ENCODE peak calls at places on chromosomes 12 and 14, in nine cellular contexts. T is tibial nerve; L is mammary epithelial cell; S is small intestine; P is sigmoid colon; C is lower lobe of right lung; N is ovary; V is naive thymus-derived CD4-positive, alpha-beta T cell; D is breast epithelium. J is an unnamed sample. For H3K4me1, the result is how much of the 10 kb centered on the place peaks cover.

GRCh38 chr14:77988966-77989365 is 181.2 kb upstream of the NRXN3 start:
- DNase-seq in D (no peak), T (peak), V (no peak), N (no peak), P (no peak), C (no peak), L (peak), S (no peak), J (no peak)

GRCh38 chr14:67584931-67585330 is 15.1 kb downstream of the PIGH start:
- DNase-seq in S (no peak), L (no peak), T (no peak), C (no peak), P (no peak), V (no peak), D (no peak), N (no peak), J (no peak)

GRCh38 chr14:61145258-61145902 is 135.8 kb downstream of the TMEM30B start:
- DNase-seq in P (no peak), V (no peak), T (peak), D (no peak), C (no peak), N (no peak), S (no peak), L (peak), J (no peak)

GRCh38 chr12:39613525-39613924 is 6.1 kb downstream of the ABCD2 start:
- DNase-seq in N (no peak), S (no peak), D (no peak), P (no peak), L (no peak), V (no peak), C (no peak), T (no peak), J (no peak)

GRCh38 chr12:106226884-106227640 is 20.8 kb downstream of the CKAP4 start:
- DNase-seq in C (no peak), P (no peak), L (peak), D (no peak), T (peak), V (no peak), N (no peak), S (peak), J (peak)

GRCh38 chr12:111673503-111673902 is 12.3 kb downstream of the BRAP start:
- DNase-seq in C (no peak), S (no peak), T (no peak), V (no peak), N (no peak), D (no peak), P (no peak), L (no peak), J (peak)

GRCh38 chr12:112018571-112019237 is 5.5 kb downstream of the ERP29 start:
- DNase-seq in D (no peak), C (no peak), V (no peak), T (no peak), S (no peak), P (no peak), N (no peak), L (peak), J (no peak)

GRCh38 chr12:90989617-90990232 is 15.0 kb downstream of the EPYC start:
- DNase-seq in V (no peak), T (no peak), D (no peak), N (no peak), P (no peak), C (no peak), S (no peak), L (no peak), J (no peak)

GRCh38 chr12:107912421-107913004 is 138.0 kb downstream of the ASCL4 start:
- DNase-seq in N (no peak), P (peak), C (peak), S (peak), T (peak), V (peak), D (peak), L (peak), J (peak)

GRCh38 chr12:127628655-127629054 is 638.3 kb upstream of the TMEM132C start:
- DNase-seq in T (no peak), S (no peak), C (no peak), P (no peak), L (no peak), D (no peak), N (no peak), V (no peak), J (no peak)

GRCh38 chr12:112941528-112942335 is 3.5 kb downstream of the OAS3 start:
- DNase-seq in P (no peak), C (no peak), T (no peak), V (no peak), N (no peak), D (no peak), L (no peak), S (no peak), J (no peak)

GRCh38 chr12:45583011-45583657 is 146.4 kb upstream of the ARID2 start:
- DNase-seq in D (no peak), P (no peak), T (no peak), N (no peak), L (no peak), S (peak), C (no peak), V (no peak), J (no peak)

GRCh38 chr12:92539966-92540791 is 162.6 kb upstream of the PLEKHG7 start:
- DNase-seq in P (peak), V (no peak), L (no peak), D (no peak), S (no peak), T (no peak), N (no peak), C (no peak), J (no peak)

GRCh38 chr12:23099104-23099503 is 474.1 kb downstream of the ETNK1 start:
- DNase-seq in T (no peak), P (no peak), V (no peak), L (no peak), D (no peak), N (no peak), C (no peak), S (no peak), J (no peak)

GRCh38 chr12:90959538-90960139 is 4.7 kb upstream of the CCER1 start:
- DNase-seq in L (peak), V (no peak), D (no peak), S (peak), P (no peak), C (no peak), T (peak), N (no peak), J (peak)

GRCh38 chr14:102909462-102909861 is 13.0 kb upstream of the AMN start:
- DNase-seq in S (no peak), L (no peak), P (no peak), C (no peak), T (no peak), D (no peak), V (no peak), N (no peak), J (no peak)

GRCh38 chr14:90483551-90483950 is 86.7 kb downstream of the CALM1 start:
- DNase-seq in L (no peak), N (no peak), S (peak), D (no peak), C (no peak), V (no peak), T (no peak), P (no peak), J (no peak)

GRCh38 chr12:98373019-98373554 is 142.3 kb upstream of the TMPO start:
- DNase-seq in L (peak), D (no peak), N (no peak), T (no peak), V (no peak), C (no peak), P (no peak), S (peak), J (peak)

GRCh38 chr12:7870335-7870734 is 2.4 kb downstream of the SLC2A14 start:
- DNase-seq in L (no peak), C (no peak), S (no peak), T (no peak), V (no peak), D (no peak), N (no peak), P (no peak), J (no peak)

GRCh38 chr12:93299262-93299846 is 78.4 kb upstream of the NUDT4 start:
- DNase-seq in D (no peak), T (no peak), C (no peak), N (no peak), S (no peak), L (no peak), P (no peak), V (no peak), J (no peak)

GRCh38 chr14:93688239-93688666 is 100.0 kb downstream of the PRIMA1 start:
- DNase-seq in T (no peak), P (no peak), S (no peak), D (no peak), L (no peak), N (no peak), C (no peak), V (no peak), J (no peak)

GRCh38 chr12:43370299-43370698 is 181.7 kb downstream of the ADAMTS20 start:
- DNase-seq in D (no peak), C (no peak), L (peak), P (no peak), V (no peak), T (no peak), S (no peak), N (no peak), J (no peak)

GRCh38 chr14:91115986-91116385 is 2.1 kb downstream of the DGLUCY start:
- DNase-seq in D (no peak), V (no peak), S (no peak), P (no peak), N (no peak), L (no peak), C (no peak), T (no peak), J (no peak)

GRCh38 chr12:45273717-45274271 is 57.9 kb downstream of the ANO6 start:
- DNase-seq in S (peak), L (peak), P (no peak), C (no peak), T (peak), V (no peak), D (no peak), N (no peak), J (no peak)

GRCh38 chr14:28609228-28609828 is 157.3 kb upstream of the FOXG1 start:
- DNase-seq in L (peak), T (peak), P (no peak), N (no peak), D (peak), V (no peak), S (peak), C (peak), J (peak)

GRCh38 chr12:120238224-120238616 is 27.3 kb downstream of the PXN start:
- DNase-seq in S (no peak), V (no peak), D (no peak), L (no peak), C (no peak), T (no peak), N (no peak), P (peak), J (no peak)

GRCh38 chr12:120240495-120240833 is 25.1 kb downstream of the PXN start:
- DNase-seq in V (no peak), N (no peak), S (no peak), P (no peak), D (no peak), L (no peak), T (no peak), C (no peak), J (no peak)

GRCh38 chr12:120241561-120242274 is 23.8 kb downstream of the PXN start:
- DNase-seq in C (no peak), S (no peak), V (no peak), L (peak), D (no peak), T (no peak), N (no peak), P (no peak), J (no peak)

GRCh38 chr12:120239776-120240494 is 25.6 kb downstream of the PXN start:
- DNase-seq in S (peak), C (no peak), V (no peak), P (no peak), T (no peak), L (no peak), N (no peak), D (no peak), J (no peak)

GRCh38 chr12:120238839-120239445 is 26.6 kb downstream of the PXN start:
- DNase-seq in V (no peak), C (no peak), N (no peak), T (no peak), D (no peak), L (no peak), S (no peak), P (no peak), J (no peak)
- H3K4me1 ChIP-seq in V (half or more), C (half or more), N (under half), T (half or more), D (under half), L (half or more), S (under half), P (half or more), J (under half)

DNA sequence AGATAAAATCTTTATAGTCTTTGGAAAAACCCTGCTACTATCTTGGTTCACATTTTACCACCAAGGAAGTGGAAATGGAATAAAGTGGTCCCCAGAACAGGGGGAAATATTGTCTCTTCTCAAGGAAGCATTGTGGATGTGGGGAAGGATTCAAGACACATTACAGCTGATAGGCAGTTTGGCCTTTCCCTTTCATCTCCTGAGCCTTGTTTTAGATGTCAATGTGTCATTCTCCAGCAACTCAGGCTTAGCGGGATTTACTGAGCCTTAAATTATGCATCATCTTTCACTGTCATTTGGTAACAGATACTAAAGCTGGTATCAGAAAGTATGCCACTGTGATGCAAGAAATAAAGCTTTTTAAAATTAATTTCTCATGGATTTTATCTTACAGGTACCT is 136.2 kb downstream of the STXBP6 start:
- DNase-seq in N (no peak), P (no peak), T (no peak), S (no peak), V (no peak), L (no peak), D (no peak), C (no peak), J (no peak)
- H3K4me1 ChIP-seq in N (under half), P (under half), T (under half), S (under half), V (under half), L (under half), D (under half), C (under half), J (under half)

DNA sequence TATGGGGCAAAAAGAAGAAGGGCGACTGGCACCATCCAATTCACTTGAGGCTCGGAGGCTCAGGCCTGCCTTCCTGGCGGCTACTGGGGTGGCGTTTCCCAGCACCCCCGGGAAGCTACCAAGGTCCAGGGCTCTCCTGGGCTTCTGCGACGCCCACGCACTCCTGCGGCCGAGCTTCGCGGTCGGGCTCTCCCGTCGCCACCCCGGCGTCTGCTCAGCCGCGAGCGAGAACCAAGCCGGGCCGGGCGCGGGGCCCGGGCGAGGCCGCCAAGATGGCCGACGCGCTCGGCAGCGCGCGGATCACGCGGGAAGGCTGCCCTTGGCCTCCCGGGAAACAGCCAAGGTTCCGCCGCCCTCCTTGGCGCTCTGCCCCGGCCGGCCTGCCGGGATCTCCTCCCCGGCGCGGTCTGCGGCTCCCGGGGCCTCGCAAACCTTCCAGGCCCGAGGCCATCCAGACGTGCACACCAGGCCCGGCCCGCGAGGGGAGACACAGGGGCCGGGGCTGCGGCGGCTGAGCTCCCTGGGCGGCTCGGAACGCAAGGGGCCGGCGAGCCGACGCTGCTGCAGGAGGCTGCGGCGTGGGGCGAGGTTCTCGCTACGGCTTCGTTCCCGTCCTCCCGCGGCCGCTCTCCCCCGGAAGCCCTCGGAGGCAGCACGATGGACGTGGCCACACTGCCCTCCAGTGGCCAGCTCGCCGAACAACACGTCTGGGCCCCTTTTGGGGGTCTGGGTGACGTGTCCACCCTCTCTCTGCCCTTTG is 23.5 kb upstream of the ZFP36L1 start:
- DNase-seq in S (peak), L (peak), D (peak), V (peak), N (peak), T (peak), P (peak), C (peak), J (peak)
- H3K4me1 ChIP-seq in S (under half), L (under half), D (under half), V (half or more), N (under half), T (half or more), P (half or more), C (half or more), J (half or more)

GRCh38 chr14:99265571-99265970 is 6.4 kb downstream of the BCL11B start:
- DNase-seq in C (no peak), L (no peak), V (no peak), T (no peak), S (peak), N (no peak), P (no peak), D (no peak), J (no peak)
- H3K4me1 ChIP-seq in C (under half), L (under half), V (under half), T (under half), S (under half), N (under half), P (under half), D (under half), J (under half)

GRCh38 chr14:69633238-69633637 is 21.8 kb downstream of the SUSD6 start:
- DNase-seq in P (no peak), T (no peak), S (no peak), L (no peak), V (no peak), C (no peak), N (no peak), D (no peak), J (no peak)

GRCh38 chr14:69637503-69638030 is 26.2 kb downstream of the SUSD6 start:
- DNase-seq in D (no peak), C (no peak), S (peak), T (no peak), L (no peak), N (no peak), V (no peak), P (peak), J (no peak)

GRCh38 chr14:69634871-69635270 is 23.5 kb downstream of the SUSD6 start:
- DNase-seq in V (no peak), N (no peak), P (no peak), S (no peak), C (no peak), D (no peak), T (no peak), L (no peak), J (no peak)

GRCh38 chr14:69636051-69636639 is 24.7 kb downstream of the SUSD6 start:
- DNase-seq in D (no peak), C (no peak), T (no peak), P (no peak), S (no peak), V (peak), L (no peak), N (no peak), J (no peak)

DNA sequence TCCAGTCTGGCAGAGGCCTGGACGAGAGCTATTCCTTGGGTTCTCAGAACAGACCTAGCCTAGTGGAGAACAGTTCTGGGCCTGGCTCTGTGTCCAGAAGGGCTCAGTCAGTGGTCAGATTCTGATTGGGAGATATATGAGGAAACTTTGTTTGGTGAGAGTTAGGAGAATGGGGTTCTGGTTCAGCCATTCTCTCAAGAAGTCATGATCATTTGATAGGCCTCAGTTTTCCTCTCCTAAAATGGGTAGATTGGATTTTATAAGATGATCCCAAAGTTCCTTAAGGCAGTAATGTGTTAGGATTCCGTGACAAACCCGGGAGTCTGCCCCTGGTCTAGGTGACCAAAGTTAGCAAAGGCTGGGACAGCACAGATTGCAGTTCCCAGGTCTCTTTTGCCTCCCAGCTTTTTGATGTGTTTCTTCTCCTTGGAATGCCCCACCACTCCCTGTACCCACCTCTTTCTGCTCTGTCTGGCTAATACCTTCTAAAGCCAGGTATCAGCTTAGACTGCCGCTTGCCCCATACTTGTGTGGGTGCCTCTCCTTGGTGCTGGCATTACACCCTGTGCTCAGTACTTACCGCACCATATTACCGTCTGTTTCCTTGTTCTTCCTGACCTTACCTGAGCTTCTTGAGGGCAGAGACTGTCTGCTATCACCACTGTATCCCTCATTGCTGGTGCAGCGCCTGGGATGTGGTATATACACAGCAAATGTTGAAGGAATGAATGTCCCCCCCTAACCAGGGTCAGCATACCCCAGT is 25.5 kb downstream of the SUSD6 start:
- DNase-seq in V (no peak), P (no peak), D (no peak), T (no peak), L (no peak), S (peak), C (no peak), N (no peak), J (no peak)
- H3K4me1 ChIP-seq in V (under half), P (half or more), D (under half), T (half or more), L (half or more), S (half or more), C (half or more), N (under half), J (half or more)

DNA sequence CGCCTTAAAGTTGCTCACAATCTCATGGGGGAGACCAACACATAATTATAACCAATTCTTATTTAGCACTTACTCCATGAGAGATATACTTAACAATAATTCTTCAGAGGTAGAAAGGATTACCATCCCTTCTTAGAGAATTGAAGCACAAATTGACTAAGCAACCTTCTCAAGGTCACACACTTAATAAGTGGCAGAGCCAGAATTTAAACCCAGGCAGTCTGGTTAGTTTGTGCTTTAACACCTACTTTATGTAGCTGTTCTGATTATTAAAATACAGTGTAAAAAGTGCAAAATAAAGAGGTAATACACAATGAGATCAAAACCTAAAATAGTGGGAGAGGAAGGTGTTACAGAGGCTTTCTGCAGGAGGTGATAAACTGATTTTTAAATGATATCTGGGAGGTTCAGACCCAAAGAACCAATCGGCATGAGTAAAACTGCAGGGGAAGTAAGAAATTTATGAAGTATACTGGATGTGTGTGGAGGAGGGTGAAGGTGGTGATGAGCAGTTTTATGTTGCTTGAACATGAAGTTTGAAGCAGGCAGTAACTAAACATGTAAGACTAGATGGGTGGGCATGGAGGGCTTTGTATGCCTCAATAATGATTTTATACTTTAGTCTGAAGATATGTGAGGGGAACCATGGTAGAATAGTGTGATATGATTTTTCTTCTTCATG is 5.7 kb downstream of the ZBTB1 start:
- DNase-seq in S (no peak), C (no peak), T (no peak), P (no peak), D (no peak), V (no peak), N (no peak), L (no peak), J (peak)
- H3K4me1 ChIP-seq in S (under half), C (half or more), T (half or more), P (under half), D (under half), V (half or more), N (under half), L (under half), J (half or more)